ENCODE peak calls at places on chromosomes 1 and 21, in seven cellular contexts. One of them, this sample, is unnamed.
A peak's percentile ranks its signal among the peaks of the same experiment; 100 is the strongest.

GRCh38 chr21:33290441-33290840 is 24.3 kb downstream of the IL10RB start:
- DNase-seq in lung: no peak
- DNase-seq in PC-9: no peak
- DNase-seq in right atrium auricular region: no peak
- DNase-seq in tibial nerve: no peak
- DNase-seq in mammary epithelial cell: no peak
- DNase-seq in tibial artery: no peak
- DNase-seq in this sample: peak; percentile 59

GRCh38 chr1:97545446-97545845 is 375.4 kb downstream of the DPYD start:
- DNase-seq in lung: no peak
- DNase-seq in PC-9: no peak
- DNase-seq in right atrium auricular region: no peak
- DNase-seq in tibial nerve: no peak
- DNase-seq in mammary epithelial cell: no peak
- DNase-seq in tibial artery: no peak
- DNase-seq in this sample: no peak

GRCh38 chr1:220363196-220363831 is 91.1 kb upstream of the RAB3GAP2 start:
- DNase-seq in lung: no peak
- DNase-seq in PC-9: no peak
- DNase-seq in right atrium auricular region: no peak
- DNase-seq in tibial nerve: no peak
- DNase-seq in mammary epithelial cell: no peak
- DNase-seq in tibial artery: no peak
- DNase-seq in this sample: no peak

GRCh38 chr1:2404142-2404889 is 8.0 kb downstream of the PEX10 start:
- DNase-seq in lung: no peak
- DNase-seq in PC-9: peak; percentile 30
- DNase-seq in right atrium auricular region: no peak
- DNase-seq in tibial nerve: no peak
- DNase-seq in mammary epithelial cell: no peak
- DNase-seq in tibial artery: no peak
- DNase-seq in this sample: no peak

GRCh38 chr1:38990401-38990745 is 703 bp upstream of the AKIRIN1 start:
- DNase-seq in lung: no peak
- DNase-seq in PC-9: no peak
- DNase-seq in right atrium auricular region: no peak
- DNase-seq in tibial nerve: no peak
- DNase-seq in mammary epithelial cell: peak; percentile 11
- DNase-seq in tibial artery: no peak
- DNase-seq in this sample: peak; percentile 27

GRCh38 chr1:119141020-119141424 is 569 bp upstream of the WARS2 start:
- DNase-seq in lung: peak; percentile 30
- DNase-seq in PC-9: peak; percentile 40
- DNase-seq in right atrium auricular region: peak; percentile 62
- DNase-seq in tibial nerve: peak; percentile 18
- DNase-seq in mammary epithelial cell: no peak
- DNase-seq in tibial artery: no peak
- DNase-seq in this sample: peak; percentile 41

GRCh38 chr1:246300653-246301549 is 206.2 kb downstream of the SMYD3 start:
- DNase-seq in lung: no peak
- DNase-seq in PC-9: no peak
- DNase-seq in right atrium auricular region: no peak
- DNase-seq in tibial nerve: no peak
- DNase-seq in mammary epithelial cell: no peak
- DNase-seq in tibial artery: no peak
- DNase-seq in this sample: no peak

GRCh38 chr1:188670837-188671236 is 1806.8 kb downstream of the BRINP3 start:
- DNase-seq in lung: no peak
- DNase-seq in PC-9: peak; percentile 39
- DNase-seq in right atrium auricular region: no peak
- DNase-seq in tibial nerve: no peak
- DNase-seq in mammary epithelial cell: peak; percentile 85
- DNase-seq in tibial artery: no peak
- DNase-seq in this sample: no peak

GRCh38 chr1:80657048-80657653 is 1143.6 kb upstream of the ADGRL2 start:
- DNase-seq in lung: no peak
- DNase-seq in PC-9: no peak
- DNase-seq in right atrium auricular region: no peak
- DNase-seq in tibial nerve: no peak
- DNase-seq in mammary epithelial cell: no peak
- DNase-seq in tibial artery: no peak
- DNase-seq in this sample: no peak

GRCh38 chr21:29196021-29196663 is 65.7 kb downstream of the MAP3K7CL start:
- DNase-seq in lung: peak; percentile 73
- DNase-seq in PC-9: peak; percentile 87
- DNase-seq in right atrium auricular region: peak; percentile 77
- DNase-seq in tibial nerve: no peak
- DNase-seq in mammary epithelial cell: peak; percentile 91
- DNase-seq in tibial artery: peak; percentile 72
- DNase-seq in this sample: peak; percentile 68

GRCh38 chr1:168907781-168908180 is 178.8 kb upstream of the DPT start:
- DNase-seq in lung: no peak
- DNase-seq in PC-9: no peak
- DNase-seq in right atrium auricular region: no peak
- DNase-seq in tibial nerve: no peak
- DNase-seq in mammary epithelial cell: no peak
- DNase-seq in tibial artery: no peak
- DNase-seq in this sample: no peak

GRCh38 chr1:97042551-97042950 is 321.0 kb downstream of the PTBP2 start:
- DNase-seq in lung: no peak
- DNase-seq in PC-9: no peak
- DNase-seq in right atrium auricular region: no peak
- DNase-seq in tibial nerve: no peak
- DNase-seq in mammary epithelial cell: no peak
- DNase-seq in tibial artery: no peak
- DNase-seq in this sample: no peak

GRCh38 chr1:235648954-235649721 is 446 bp downstream of the GNG4 start:
- DNase-seq in lung: peak; percentile 51
- DNase-seq in PC-9: peak; percentile 40
- DNase-seq in right atrium auricular region: peak; percentile 59
- DNase-seq in tibial nerve: no peak
- DNase-seq in mammary epithelial cell: peak; percentile 52
- DNase-seq in tibial artery: no peak
- DNase-seq in this sample: peak; percentile 68

GRCh38 chr1:150764617-150765090 is 924 bp downstream of the CTSS start:
- DNase-seq in lung: no peak
- DNase-seq in PC-9: peak; percentile 42
- DNase-seq in right atrium auricular region: no peak
- DNase-seq in tibial nerve: no peak
- DNase-seq in mammary epithelial cell: peak; percentile 85
- DNase-seq in tibial artery: no peak
- DNase-seq in this sample: no peak

GRCh38 chr21:34916446-34916845 is 132.7 kb downstream of the RUNX1 start:
- DNase-seq in lung: no peak
- DNase-seq in PC-9: no peak
- DNase-seq in right atrium auricular region: no peak
- DNase-seq in tibial nerve: no peak
- DNase-seq in mammary epithelial cell: no peak
- DNase-seq in tibial artery: no peak
- DNase-seq in this sample: no peak

GRCh38 chr1:41474490-41475271 is 9.8 kb downstream of the EDN2 start:
- DNase-seq in lung: no peak
- DNase-seq in PC-9: peak; percentile 50
- DNase-seq in right atrium auricular region: no peak
- DNase-seq in tibial nerve: no peak
- DNase-seq in mammary epithelial cell: no peak
- DNase-seq in tibial artery: peak; percentile 81
- DNase-seq in this sample: no peak

GRCh38 chr1:153733970-153734369 is 6.1 kb downstream of the INTS3 start:
- DNase-seq in lung: no peak
- DNase-seq in PC-9: no peak
- DNase-seq in right atrium auricular region: no peak
- DNase-seq in tibial nerve: no peak
- DNase-seq in mammary epithelial cell: no peak
- DNase-seq in tibial artery: no peak
- DNase-seq in this sample: no peak

DNA sequence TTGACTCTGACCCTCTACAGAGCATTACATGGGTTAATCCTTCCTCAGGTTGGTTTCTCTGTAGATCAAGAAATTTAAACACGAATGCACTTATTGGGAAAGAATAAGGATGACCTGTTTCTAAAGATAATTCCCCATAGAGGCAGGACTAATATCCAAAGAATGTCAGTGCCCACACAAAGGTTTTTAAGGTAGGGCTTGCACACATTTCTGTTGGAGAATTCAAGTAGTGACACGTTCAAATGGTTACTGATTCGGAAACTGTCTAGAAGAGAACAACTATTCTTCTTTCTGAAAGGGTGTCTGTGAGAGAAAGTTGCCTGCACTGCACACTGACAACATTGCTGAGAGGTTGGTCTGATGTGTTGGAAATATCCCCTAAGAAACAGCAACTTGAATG is 167.3 kb downstream of the ZNF326 start:
- DNase-seq in lung: no peak
- DNase-seq in PC-9: no peak
- DNase-seq in right atrium auricular region: no peak
- DNase-seq in tibial nerve: no peak
- DNase-seq in mammary epithelial cell: peak; percentile 94
- DNase-seq in tibial artery: no peak
- DNase-seq in this sample: no peak
- H3K27me3 ChIP-seq in lung: no peaks in the 10 kb centered on the region
- H3K27me3 ChIP-seq in PC-9: no peaks in the 10 kb centered on the region
- H3K27me3 ChIP-seq in right atrium auricular region: no peaks in the 10 kb centered on the region
- H3K27me3 ChIP-seq in tibial nerve: no peaks in the 10 kb centered on the region
- H3K27me3 ChIP-seq in mammary epithelial cell: no peaks in the 10 kb centered on the region
- H3K27me3 ChIP-seq in tibial artery: no peaks in the 10 kb centered on the region
- H3K27me3 ChIP-seq in this sample: no peaks in the 10 kb centered on the region

GRCh38 chr1:3673381-3674099 is 21.2 kb downstream of the TP73 start:
- DNase-seq in lung: no peak
- DNase-seq in PC-9: peak; percentile 19
- DNase-seq in right atrium auricular region: no peak
- DNase-seq in tibial nerve: no peak
- DNase-seq in mammary epithelial cell: no peak
- DNase-seq in tibial artery: no peak
- DNase-seq in this sample: no peak
- H3K4me1 ChIP-seq in lung: no peaks in the 10 kb centered on the region
- H3K4me1 ChIP-seq in PC-9: peaks cover 19% of the 10 kb centered on the region
- H3K4me1 ChIP-seq in right atrium auricular region: peaks cover 8% of the 10 kb centered on the region
- H3K4me1 ChIP-seq in tibial nerve: no peaks in the 10 kb centered on the region
- H3K4me1 ChIP-seq in mammary epithelial cell: peaks cover 13% of the 10 kb centered on the region
- H3K4me1 ChIP-seq in tibial artery: peaks cover 9% of the 10 kb centered on the region
- H3K4me1 ChIP-seq in this sample: no peaks in the 10 kb centered on the region

GRCh38 chr21:45411810-45412206 is 6.8 kb downstream of the COL18A1 start:
- DNase-seq in lung: no peak
- DNase-seq in PC-9: no peak
- DNase-seq in right atrium auricular region: no peak
- DNase-seq in tibial nerve: no peak
- DNase-seq in mammary epithelial cell: no peak
- DNase-seq in tibial artery: no peak
- DNase-seq in this sample: no peak

GRCh38 chr21:45409466-45410150 is 4.6 kb downstream of the COL18A1 start:
- DNase-seq in lung: no peak
- DNase-seq in PC-9: no peak
- DNase-seq in right atrium auricular region: no peak
- DNase-seq in tibial nerve: no peak
- DNase-seq in mammary epithelial cell: peak; percentile 81
- DNase-seq in tibial artery: peak; percentile 90
- DNase-seq in this sample: no peak

GRCh38 chr21:45408811-45409261 is 3.9 kb downstream of the COL18A1 start:
- DNase-seq in lung: no peak
- DNase-seq in PC-9: no peak
- DNase-seq in right atrium auricular region: no peak
- DNase-seq in tibial nerve: no peak
- DNase-seq in mammary epithelial cell: no peak
- DNase-seq in tibial artery: peak; percentile 68
- DNase-seq in this sample: no peak

GRCh38 chr21:45410865-45411809 is 6.2 kb downstream of the COL18A1 start:
- DNase-seq in lung: no peak
- DNase-seq in PC-9: no peak
- DNase-seq in right atrium auricular region: peak; percentile 83
- DNase-seq in tibial nerve: no peak
- DNase-seq in mammary epithelial cell: no peak
- DNase-seq in tibial artery: peak; percentile 70
- DNase-seq in this sample: no peak

DNA sequence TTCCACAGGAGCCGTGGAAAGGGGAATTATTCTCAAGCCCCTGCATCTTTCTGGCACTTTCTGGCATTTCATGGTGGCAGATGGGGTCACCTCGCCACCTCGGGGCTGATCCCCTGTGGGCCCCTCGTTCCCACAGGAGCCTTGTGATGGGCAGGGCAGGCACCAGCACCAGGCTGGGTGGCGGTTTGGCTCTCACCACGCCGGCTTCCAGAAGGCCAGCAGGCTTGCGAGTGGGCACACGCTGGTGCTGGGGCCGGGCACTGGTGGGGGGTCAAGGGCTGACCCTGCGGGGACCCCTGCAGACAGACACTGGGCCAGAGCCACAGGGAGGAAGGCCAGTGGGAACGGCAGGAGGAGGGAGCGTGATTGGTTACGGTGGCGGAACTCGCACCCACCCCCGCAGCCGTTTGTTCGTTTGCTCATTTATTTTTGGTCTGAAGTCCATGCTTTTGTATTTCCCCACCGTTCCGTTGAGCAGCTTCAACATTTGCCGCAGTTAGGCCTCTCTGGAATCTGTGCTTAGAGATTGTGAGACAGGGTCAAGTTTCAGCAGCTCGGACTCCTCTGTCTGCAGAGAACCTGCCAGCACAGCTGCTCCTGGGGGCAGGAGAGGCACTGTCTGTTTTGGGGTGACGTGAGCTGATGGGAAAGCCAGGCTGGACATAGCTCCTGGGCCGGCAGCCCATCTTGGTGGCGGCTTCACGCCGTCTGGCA is 5.3 kb downstream of the COL18A1 start:
- DNase-seq in lung: no peak
- DNase-seq in PC-9: no peak
- DNase-seq in right atrium auricular region: no peak
- DNase-seq in tibial nerve: no peak
- DNase-seq in mammary epithelial cell: no peak
- DNase-seq in tibial artery: peak; percentile 70
- DNase-seq in this sample: no peak
- H3K27ac ChIP-seq in lung: no peak overlapping the region
- H3K27ac ChIP-seq in PC-9: no peak overlapping the region
- H3K27ac ChIP-seq in right atrium auricular region: peak overlapping the region; percentile 91
- H3K27ac ChIP-seq in tibial nerve: peak overlapping the region; percentile 2
- H3K27ac ChIP-seq in mammary epithelial cell: peak overlapping the region; percentile 21
- H3K27ac ChIP-seq in tibial artery: peak overlapping the region; percentile 81
- H3K27ac ChIP-seq in this sample: no peak overlapping the region

DNA sequence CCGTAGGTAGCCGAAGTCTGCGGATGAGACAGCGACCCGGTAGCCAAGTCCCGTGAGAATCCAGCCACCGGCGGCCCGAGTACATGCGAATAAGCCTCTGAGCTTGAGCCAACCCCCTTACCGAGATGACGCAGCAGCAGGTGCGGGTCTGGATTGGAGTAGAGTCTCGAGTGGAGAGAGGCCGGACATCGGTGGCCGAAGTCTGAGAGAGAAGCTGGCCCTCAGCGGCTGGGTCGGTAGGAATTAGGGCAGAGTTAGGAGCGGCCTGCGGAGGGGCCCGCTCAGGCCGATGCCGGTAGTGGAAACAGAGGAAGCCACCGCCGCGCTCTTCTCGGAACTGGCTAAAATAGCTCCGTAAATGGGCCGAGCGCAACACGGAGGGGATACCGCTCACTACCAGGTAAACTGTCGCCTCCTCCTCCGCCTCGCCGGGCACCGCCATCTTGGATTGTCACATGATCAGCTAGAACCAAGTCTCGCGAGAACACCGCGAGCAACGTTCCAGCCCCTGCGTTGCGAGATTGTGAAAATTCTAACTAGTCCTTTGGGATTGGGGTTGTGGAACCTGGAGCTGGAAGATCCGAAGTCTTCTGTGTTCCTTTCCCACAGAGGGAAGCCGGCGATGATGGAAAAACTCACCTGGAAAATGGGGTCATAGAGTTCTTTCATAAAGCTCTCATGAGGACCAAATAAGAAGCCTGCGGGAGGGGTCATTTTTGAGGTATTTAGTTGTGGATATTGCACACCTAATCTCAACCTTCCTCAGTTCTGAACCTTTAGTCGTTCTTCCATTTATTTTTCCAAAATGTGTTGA is at the start of gene GPATCH3:
- DNase-seq in lung: peak; percentile 93
- DNase-seq in PC-9: peak; percentile 70
- DNase-seq in right atrium auricular region: peak; percentile 96
- DNase-seq in tibial nerve: peak; percentile 93
- DNase-seq in mammary epithelial cell: peak; percentile 91
- DNase-seq in tibial artery: peak; percentile 96
- DNase-seq in this sample: peak; percentile 94
- H3K27me3 ChIP-seq in lung: no peaks in the 10 kb centered on the region
- H3K27me3 ChIP-seq in PC-9: no peaks in the 10 kb centered on the region
- H3K27me3 ChIP-seq in right atrium auricular region: no peaks in the 10 kb centered on the region
- H3K27me3 ChIP-seq in tibial nerve: no peaks in the 10 kb centered on the region
- H3K27me3 ChIP-seq in mammary epithelial cell: no peaks in the 10 kb centered on the region
- H3K27me3 ChIP-seq in tibial artery: no peaks in the 10 kb centered on the region
- H3K27me3 ChIP-seq in this sample: no peaks in the 10 kb centered on the region

This sample was measured in colonic mucosa.